ENCODE peak calls at places on chromosomes 4 and X, in four cellular contexts. One of them, this sample, is unnamed.
A peak's percentile ranks its signal among the peaks of the same experiment; 100 is the strongest.

GRCh38 chrX:40146471-40147398 is 49.0 kb upstream of the BCOR start:
- DNase-seq in K562: no peak
- DNase-seq in HepG2: no peak
- DNase-seq in IMR-90: peak; percentile 46
- DNase-seq in this sample: no peak

GRCh38 chr4:109294006-109294405 is 8.5 kb downstream of the COL25A1 start:
- DNase-seq in K562: peak; percentile 48
- DNase-seq in HepG2: peak; percentile 15
- DNase-seq in IMR-90: no peak
- DNase-seq in this sample: peak; percentile 6

GRCh38 chr4:66688674-66689073 is 856.6 kb downstream of the CENPC start:
- DNase-seq in K562: no peak
- DNase-seq in HepG2: no peak
- DNase-seq in IMR-90: peak; percentile 9
- DNase-seq in this sample: peak; percentile 1

GRCh38 chr4:13329340-13329850 is 154.7 kb downstream of the RAB28 start:
- DNase-seq in K562: no peak
- DNase-seq in HepG2: no peak
- DNase-seq in IMR-90: no peak
- DNase-seq in this sample: no peak

GRCh38 chr4:88219099-88219498 is 60.7 kb upstream of the ABCG2 start:
- DNase-seq in K562: peak; percentile 30
- DNase-seq in HepG2: peak; percentile 30
- DNase-seq in IMR-90: peak; percentile 56
- DNase-seq in this sample: peak; percentile 22

GRCh38 chr4:100649478-100649877 is 131.7 kb upstream of the EMCN start:
- DNase-seq in K562: no peak
- DNase-seq in HepG2: no peak
- DNase-seq in IMR-90: no peak
- DNase-seq in this sample: no peak

GRCh38 chrX:152656890-152657289 is 19.2 kb downstream of the GABRQ start:
- DNase-seq in K562: no peak
- DNase-seq in HepG2: peak; percentile 10
- DNase-seq in IMR-90: no peak
- DNase-seq in this sample: no peak

GRCh38 chr4:7581477-7581876 is 146.7 kb upstream of the PSAPL1 start:
- DNase-seq in K562: peak; percentile 63
- DNase-seq in HepG2: no peak
- DNase-seq in IMR-90: peak; percentile 15
- DNase-seq in this sample: peak; percentile 4

GRCh38 chr4:182277402-182277801 is 34.2 kb downstream of the TENM3 start:
- DNase-seq in K562: no peak
- DNase-seq in HepG2: no peak
- DNase-seq in IMR-90: peak; percentile 68
- DNase-seq in this sample: no peak

GRCh38 chr4:61532324-61532723 is 332.2 kb downstream of the ADGRL3 start:
- DNase-seq in K562: no peak
- DNase-seq in HepG2: no peak
- DNase-seq in IMR-90: peak; percentile 41
- DNase-seq in this sample: no peak

GRCh38 chr4:173513651-173514050 is 16.4 kb downstream of the HAND2 start:
- DNase-seq in K562: no peak
- DNase-seq in HepG2: no peak
- DNase-seq in IMR-90: no peak
- DNase-seq in this sample: no peak

GRCh38 chr4:24515698-24516097 is 68.7 kb downstream of the DHX15 start:
- DNase-seq in K562: no peak
- DNase-seq in HepG2: no peak
- DNase-seq in IMR-90: no peak
- DNase-seq in this sample: no peak

GRCh38 chrX:93420635-93421034 is 252.7 kb downstream of the NAP1L3 start:
- DNase-seq in K562: no peak
- DNase-seq in HepG2: no peak
- DNase-seq in IMR-90: no peak
- DNase-seq in this sample: no peak

GRCh38 chr4:156946508-156947197 is 24.9 kb downstream of the PDGFC start:
- DNase-seq in K562: no peak
- DNase-seq in HepG2: no peak
- DNase-seq in IMR-90: peak; percentile 99
- DNase-seq in this sample: peak; percentile 79

GRCh38 chrX:109827772-109828171 is 94.7 kb upstream of the ACSL4 start:
- DNase-seq in K562: no peak
- DNase-seq in HepG2: no peak
- DNase-seq in IMR-90: no peak
- DNase-seq in this sample: no peak

GRCh38 chr4:86223472-86223871 is 136.4 kb downstream of the MAPK10 start:
- DNase-seq in K562: peak; percentile 27
- DNase-seq in HepG2: peak; percentile 38
- DNase-seq in IMR-90: peak; percentile 13
- DNase-seq in this sample: peak; percentile 60

GRCh38 chrX:153867671-153868070 is 18.3 kb downstream of the L1CAM start:
- DNase-seq in K562: no peak
- DNase-seq in HepG2: no peak
- DNase-seq in IMR-90: no peak
- DNase-seq in this sample: no peak

GRCh38 chrX:15750611-15751159 is 12.6 kb downstream of the CA5B start:
- DNase-seq in K562: no peak
- DNase-seq in HepG2: no peak
- DNase-seq in IMR-90: no peak
- DNase-seq in this sample: no peak

GRCh38 chr4:65370709-65371108 is 299.6 kb downstream of the EPHA5 start:
- DNase-seq in K562: no peak
- DNase-seq in HepG2: no peak
- DNase-seq in IMR-90: no peak
- DNase-seq in this sample: no peak

DNA sequence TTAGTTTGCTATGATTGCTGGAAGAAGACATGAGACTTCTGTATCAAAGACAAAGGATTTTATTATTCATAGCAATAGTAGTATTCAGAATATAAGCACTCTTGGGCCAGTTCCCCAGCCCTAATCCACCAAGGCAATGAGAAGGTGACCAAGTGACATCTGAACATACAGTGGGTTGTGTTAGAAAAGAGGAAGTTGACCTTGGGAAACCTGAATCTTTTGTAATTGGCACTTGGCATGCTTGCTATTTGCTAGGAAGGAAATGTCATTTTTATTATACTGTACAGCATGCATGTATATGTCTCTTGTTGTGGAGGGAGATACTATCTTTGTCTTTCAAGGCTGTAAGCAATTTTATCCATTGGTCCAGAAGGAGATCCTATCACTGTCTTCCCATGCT is 216.1 kb upstream of the FAT1 start:
- DNase-seq in K562: no peak
- DNase-seq in HepG2: no peak
- DNase-seq in IMR-90: no peak
- DNase-seq in this sample: no peak
- H3K27ac ChIP-seq in K562: no peak overlapping the region
- H3K27ac ChIP-seq in HepG2: no peak overlapping the region
- H3K27ac ChIP-seq in IMR-90: no peak overlapping the region
- H3K27ac ChIP-seq in this sample: no peak overlapping the region

GRCh38 chr4:1870578-1871443 is at the start of gene NSD2:
- DNase-seq in K562: peak; percentile 93
- DNase-seq in HepG2: peak; percentile 67
- DNase-seq in IMR-90: peak; percentile 87
- DNase-seq in this sample: peak; percentile 83
- TF ChIP-seq MAZ in K562: peak; percentile 93
- TF ChIP-seq MAZ in HepG2: peak; percentile 17
- TF ChIP-seq MAZ in IMR-90: peak; percentile 59
- TF ChIP-seq MAZ in this sample: no peak

GRCh38 chr4:6493668-6494304 is 21.4 kb upstream of the PPP2R2C start:
- DNase-seq in K562: no peak
- DNase-seq in HepG2: no peak
- DNase-seq in IMR-90: peak; percentile 3
- DNase-seq in this sample: no peak

GRCh38 chr4:6495296-6495590 is 22.8 kb upstream of the PPP2R2C start:
- DNase-seq in K562: no peak
- DNase-seq in HepG2: no peak
- DNase-seq in IMR-90: no peak
- DNase-seq in this sample: no peak

GRCh38 chr4:6495736-6496135 is 23.3 kb upstream of the PPP2R2C start:
- DNase-seq in K562: no peak
- DNase-seq in HepG2: no peak
- DNase-seq in IMR-90: no peak
- DNase-seq in this sample: no peak

GRCh38 chr4:6492861-6493667 is 20.6 kb upstream of the PPP2R2C start:
- DNase-seq in K562: no peak
- DNase-seq in HepG2: no peak
- DNase-seq in IMR-90: no peak
- DNase-seq in this sample: no peak

DNA sequence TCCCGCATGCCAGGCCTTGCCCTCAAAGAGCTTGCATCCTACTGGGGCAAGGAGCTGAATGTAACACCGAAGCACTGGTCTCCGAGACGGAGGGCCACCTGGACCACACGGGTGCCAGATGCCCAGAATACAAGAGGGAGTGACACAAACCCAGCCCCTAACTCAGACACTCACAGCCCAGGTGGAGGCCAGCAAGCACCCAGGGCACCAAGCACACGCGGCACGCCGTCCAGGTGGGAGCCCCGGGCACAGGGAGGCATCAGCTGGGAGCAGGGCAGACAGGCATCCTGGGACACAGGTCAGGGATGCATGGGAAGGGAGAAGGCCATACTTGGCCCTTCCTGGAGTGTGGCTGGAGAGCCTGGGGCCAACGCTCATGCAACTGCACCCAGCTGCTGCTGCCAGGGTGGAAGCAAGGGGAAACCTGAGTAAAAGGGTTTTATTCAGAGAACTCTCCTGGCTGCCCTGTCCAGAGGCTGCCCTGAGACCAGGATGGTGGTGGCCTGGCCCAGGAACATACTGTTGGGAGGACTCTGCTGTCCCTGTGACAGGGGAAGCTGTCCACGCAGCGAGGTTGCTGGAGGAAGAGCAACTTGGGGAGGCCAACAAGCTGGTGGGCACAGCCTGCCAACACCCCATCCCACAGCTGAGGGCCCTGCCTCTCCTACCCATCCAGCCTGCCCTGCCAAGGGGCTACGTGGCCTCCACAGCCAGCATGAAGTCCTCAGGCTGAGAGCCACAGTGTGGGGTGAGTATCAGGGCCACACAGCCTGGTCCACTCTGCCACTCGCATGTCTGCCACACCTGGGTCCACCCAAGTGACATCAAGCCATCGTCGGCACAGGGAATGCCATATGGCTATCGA is 22.2 kb upstream of the PPP2R2C start:
- DNase-seq in K562: no peak
- DNase-seq in HepG2: no peak
- DNase-seq in IMR-90: no peak
- DNase-seq in this sample: no peak
- H3K27ac ChIP-seq in K562: no peak overlapping the region
- H3K27ac ChIP-seq in HepG2: no peak overlapping the region
- H3K27ac ChIP-seq in IMR-90: no peak overlapping the region
- H3K27ac ChIP-seq in this sample: no peak overlapping the region

DNA sequence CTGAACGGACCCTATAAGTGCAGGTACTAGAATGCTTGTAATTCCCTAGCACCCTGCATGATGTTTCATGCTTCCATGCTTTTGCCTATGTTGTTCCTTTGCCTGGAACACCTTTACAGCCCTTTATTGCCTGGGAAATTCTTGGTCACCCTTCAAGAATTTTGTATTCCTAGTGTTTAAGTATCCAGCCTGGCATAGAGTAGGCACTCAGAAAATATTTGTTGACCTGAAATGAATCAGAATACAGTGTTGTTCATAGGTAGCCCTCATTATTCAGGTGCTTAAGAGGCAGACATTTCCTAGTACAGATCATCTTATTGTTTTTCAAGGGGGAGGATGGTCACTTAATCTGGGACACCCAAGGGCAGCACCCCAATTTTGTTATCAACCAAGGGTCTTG is 75.3 kb downstream of the AKAP4 start:
- DNase-seq in K562: no peak
- DNase-seq in HepG2: no peak
- DNase-seq in IMR-90: no peak
- DNase-seq in this sample: no peak
- TF ChIP-seq MAZ in K562: no peak
- TF ChIP-seq MAZ in HepG2: no peak
- TF ChIP-seq MAZ in IMR-90: no peak
- TF ChIP-seq MAZ in this sample: no peak

GRCh38 chr4:176238157-176238608 is 30.8 kb downstream of the ASB5 start:
- DNase-seq in K562: no peak
- DNase-seq in HepG2: no peak
- DNase-seq in IMR-90: peak; percentile 87
- DNase-seq in this sample: no peak
- H3K27ac ChIP-seq in K562: no peak overlapping the region
- H3K27ac ChIP-seq in HepG2: no peak overlapping the region
- H3K27ac ChIP-seq in IMR-90: peak overlapping the region; percentile 62
- H3K27ac ChIP-seq in this sample: no peak overlapping the region

GRCh38 chr4:151355155-151355554 is 29.8 kb upstream of the SH3D19 start:
- DNase-seq in K562: no peak
- DNase-seq in HepG2: no peak
- DNase-seq in IMR-90: no peak
- DNase-seq in this sample: no peak

GRCh38 chr4:151359576-151359975 is 34.2 kb upstream of the SH3D19 start:
- DNase-seq in K562: no peak
- DNase-seq in HepG2: no peak
- DNase-seq in IMR-90: no peak
- DNase-seq in this sample: no peak

GRCh38 chr4:151361126-151361525 is 35.7 kb upstream of the SH3D19 start:
- DNase-seq in K562: no peak
- DNase-seq in HepG2: no peak
- DNase-seq in IMR-90: no peak
- DNase-seq in this sample: no peak

GRCh38 chr4:151358266-151358665 is 32.9 kb upstream of the SH3D19 start:
- DNase-seq in K562: no peak
- DNase-seq in HepG2: no peak
- DNase-seq in IMR-90: no peak
- DNase-seq in this sample: no peak

GRCh38 chr4:151356510-151356909 is 31.1 kb upstream of the SH3D19 start:
- DNase-seq in K562: no peak
- DNase-seq in HepG2: no peak
- DNase-seq in IMR-90: peak; percentile 18
- DNase-seq in this sample: no peak
- TF ChIP-seq MAZ in K562: no peak
- TF ChIP-seq MAZ in HepG2: no peak
- TF ChIP-seq MAZ in IMR-90: no peak
- TF ChIP-seq MAZ in this sample: no peak